ENCODE peak calls at places on chromosomes 5 and 9, in four cellular contexts. One of them, this sample, is unnamed.

GRCh38 chr5:106940986-106941385 is 729.8 kb downstream of the EFNA5 start:
- DNase-seq in HepG2: peak
- DNase-seq in K562: no peak
- DNase-seq in GM12878: no peak
- DNase-seq in this sample: no peak

GRCh38 chr9:123928471-123929176 is 1.3 kb downstream of the DENND1A start:
- DNase-seq in HepG2: no peak
- DNase-seq in K562: no peak
- DNase-seq in GM12878: no peak
- DNase-seq in this sample: no peak

GRCh38 chr5:55502759-55503158 is 32.0 kb downstream of the PLPP1 start:
- DNase-seq in HepG2: no peak
- DNase-seq in K562: no peak
- DNase-seq in GM12878: no peak
- DNase-seq in this sample: no peak

GRCh38 chr9:114732842-114733241 is 50.9 kb upstream of the TEX48 start:
- DNase-seq in HepG2: no peak
- DNase-seq in K562: no peak
- DNase-seq in GM12878: no peak
- DNase-seq in this sample: no peak

GRCh38 chr5:102262688-102263087 is 33.4 kb downstream of the SLCO4C1 start:
- DNase-seq in HepG2: no peak
- DNase-seq in K562: no peak
- DNase-seq in GM12878: no peak
- DNase-seq in this sample: no peak

GRCh38 chr5:163489055-163489744 is 16.2 kb upstream of the MAT2B start:
- DNase-seq in HepG2: peak
- DNase-seq in K562: no peak
- DNase-seq in GM12878: no peak
- DNase-seq in this sample: peak

GRCh38 chr9:115691686-115692085 is 461.9 kb upstream of the PAPPA start:
- DNase-seq in HepG2: no peak
- DNase-seq in K562: no peak
- DNase-seq in GM12878: no peak
- DNase-seq in this sample: no peak

GRCh38 chr9:130051855-130052254 is 1.9 kb upstream of the GPR107 start:
- DNase-seq in HepG2: no peak
- DNase-seq in K562: no peak
- DNase-seq in GM12878: no peak
- DNase-seq in this sample: no peak

GRCh38 chr9:105444130-105444529 is 3.7 kb upstream of the FSD1L start:
- DNase-seq in HepG2: no peak
- DNase-seq in K562: no peak
- DNase-seq in GM12878: no peak
- DNase-seq in this sample: no peak

GRCh38 chr9:129888085-129888808 is 53.0 kb downstream of the USP20 start:
- DNase-seq in HepG2: no peak
- DNase-seq in K562: peak
- DNase-seq in GM12878: peak
- DNase-seq in this sample: no peak

GRCh38 chr5:171574374-171574773 is 154.9 kb downstream of the FGF18 start:
- DNase-seq in HepG2: no peak
- DNase-seq in K562: no peak
- DNase-seq in GM12878: no peak
- DNase-seq in this sample: no peak

GRCh38 chr5:179238628-179238970 is 106.7 kb downstream of the ADAMTS2 start:
- DNase-seq in HepG2: no peak
- DNase-seq in K562: no peak
- DNase-seq in GM12878: no peak
- DNase-seq in this sample: no peak

GRCh38 chr5:178642351-178642909 is 15.6 kb upstream of the CLK4 start:
- DNase-seq in HepG2: no peak
- DNase-seq in K562: no peak
- DNase-seq in GM12878: no peak
- DNase-seq in this sample: no peak

GRCh38 chr5:133256276-133256675 is 204.5 kb downstream of the HSPA4 start:
- DNase-seq in HepG2: peak
- DNase-seq in K562: peak
- DNase-seq in GM12878: no peak
- DNase-seq in this sample: no peak

GRCh38 chr5:140093179-140093578 is 20.7 kb upstream of the PURA start:
- DNase-seq in HepG2: no peak
- DNase-seq in K562: no peak
- DNase-seq in GM12878: no peak
- DNase-seq in this sample: no peak

GRCh38 chr5:151345808-151346478 is 1.4 kb downstream of the SLC36A2 start:
- DNase-seq in HepG2: no peak
- DNase-seq in K562: no peak
- DNase-seq in GM12878: no peak
- DNase-seq in this sample: no peak

GRCh38 chr9:126719677-126720435 is 85.0 kb upstream of the ZBTB43 start:
- DNase-seq in HepG2: peak
- DNase-seq in K562: peak
- DNase-seq in GM12878: peak
- DNase-seq in this sample: peak

GRCh38 chr9:19298601-19299000 is 68.1 kb downstream of the DENND4C start:
- DNase-seq in HepG2: no peak
- DNase-seq in K562: no peak
- DNase-seq in GM12878: no peak
- DNase-seq in this sample: no peak

GRCh38 chr5:159405611-159406031 is 75.3 kb upstream of the IL12B start:
- DNase-seq in HepG2: no peak
- DNase-seq in K562: no peak
- DNase-seq in GM12878: peak
- DNase-seq in this sample: no peak

GRCh38 chr5:143139585-143139984 is 263.9 kb downstream of the NR3C1 start:
- DNase-seq in HepG2: no peak
- DNase-seq in K562: no peak
- DNase-seq in GM12878: no peak
- DNase-seq in this sample: no peak

GRCh38 chr5:135489466-135490244 is 37.5 kb upstream of the TIFAB start:
- DNase-seq in HepG2: peak
- DNase-seq in K562: no peak
- DNase-seq in GM12878: no peak
- DNase-seq in this sample: peak

GRCh38 chr5:142853682-142854081 is 83.5 kb downstream of the ARHGAP26 start:
- DNase-seq in HepG2: no peak
- DNase-seq in K562: no peak
- DNase-seq in GM12878: no peak
- DNase-seq in this sample: no peak

GRCh38 chr9:114803459-114803858 is 2.4 kb downstream of the TNFSF15 start:
- DNase-seq in HepG2: no peak
- DNase-seq in K562: no peak
- DNase-seq in GM12878: no peak
- DNase-seq in this sample: no peak

GRCh38 chr5:102296229-102296817 is at the start of gene SLCO4C1:
- DNase-seq in HepG2: peak
- DNase-seq in K562: peak
- DNase-seq in GM12878: peak
- DNase-seq in this sample: peak

GRCh38 chr5:28703651-28704260 is 1665.4 kb upstream of the CDH9 start:
- DNase-seq in HepG2: no peak
- DNase-seq in K562: no peak
- DNase-seq in GM12878: no peak
- DNase-seq in this sample: no peak

GRCh38 chr5:155554500-155554899 is 540.9 kb downstream of the KIF4B start:
- DNase-seq in HepG2: no peak
- DNase-seq in K562: no peak
- DNase-seq in GM12878: no peak
- DNase-seq in this sample: no peak

GRCh38 chr9:133578524-133579230 is 30.5 kb downstream of the FAM163B start:
- DNase-seq in HepG2: no peak
- DNase-seq in K562: no peak
- DNase-seq in GM12878: no peak
- DNase-seq in this sample: no peak

GRCh38 chr9:122216798-122217418 is 11.8 kb downstream of the LHX6 start:
- DNase-seq in HepG2: no peak
- DNase-seq in K562: no peak
- DNase-seq in GM12878: no peak
- DNase-seq in this sample: peak

GRCh38 chr9:90069107-90069506 is 464.3 kb downstream of the GADD45G start:
- DNase-seq in HepG2: no peak
- DNase-seq in K562: no peak
- DNase-seq in GM12878: no peak
- DNase-seq in this sample: no peak

GRCh38 chr9:36191290-36191645 is 547 bp downstream of the CLTA start:
- DNase-seq in HepG2: no peak
- DNase-seq in K562: no peak
- DNase-seq in GM12878: no peak
- DNase-seq in this sample: no peak

GRCh38 chr5:40391642-40392041 is 288.1 kb upstream of the PTGER4 start:
- DNase-seq in HepG2: no peak
- DNase-seq in K562: no peak
- DNase-seq in GM12878: no peak
- DNase-seq in this sample: no peak

GRCh38 chr9:121619989-121620673 is 31.3 kb upstream of the DAB2IP start:
- DNase-seq in HepG2: no peak
- DNase-seq in K562: no peak
- DNase-seq in GM12878: no peak
- DNase-seq in this sample: no peak

GRCh38 chr9:99971410-99971809 is 65.0 kb downstream of the STX17 start:
- DNase-seq in HepG2: no peak
- DNase-seq in K562: no peak
- DNase-seq in GM12878: no peak
- DNase-seq in this sample: no peak

GRCh38 chr9:133131506-133131905 is 10.5 kb upstream of the RALGDS start:
- DNase-seq in HepG2: no peak
- DNase-seq in K562: no peak
- DNase-seq in GM12878: no peak
- DNase-seq in this sample: no peak

GRCh38 chr9:105637787-105638395 is 24.4 kb upstream of the TAL2 start:
- DNase-seq in HepG2: no peak
- DNase-seq in K562: peak
- DNase-seq in GM12878: no peak
- DNase-seq in this sample: no peak

GRCh38 chr5:4942831-4943178 is 197.3 kb upstream of the ADAMTS16 start:
- DNase-seq in HepG2: no peak
- DNase-seq in K562: no peak
- DNase-seq in GM12878: no peak
- DNase-seq in this sample: peak

GRCh38 chr9:10005206-10005605 is 607.6 kb downstream of the PTPRD start:
- DNase-seq in HepG2: no peak
- DNase-seq in K562: no peak
- DNase-seq in GM12878: no peak
- DNase-seq in this sample: no peak
- TF ChIP-seq SRF in HepG2: no peak
- TF ChIP-seq SRF in K562: no peak
- TF ChIP-seq SRF in GM12878: no peak
- TF ChIP-seq SRF in this sample: no peak

GRCh38 chr5:9174446-9174845 is 371.4 kb downstream of the SEMA5A start:
- DNase-seq in HepG2: no peak
- DNase-seq in K562: no peak
- DNase-seq in GM12878: no peak
- DNase-seq in this sample: no peak
- H3K27ac ChIP-seq in HepG2: no peak
- H3K27ac ChIP-seq in K562: no peak
- H3K27ac ChIP-seq in GM12878: no peak
- H3K27ac ChIP-seq in this sample: no peak

GRCh38 chr5:34511915-34512314 is 144.2 kb upstream of the RAI14 start:
- DNase-seq in HepG2: no peak
- DNase-seq in K562: no peak
- DNase-seq in GM12878: no peak
- DNase-seq in this sample: no peak
- TF ChIP-seq TAF1 in HepG2: no peak
- TF ChIP-seq TAF1 in K562: no peak
- TF ChIP-seq TAF1 in GM12878: no peak
- TF ChIP-seq TAF1 in this sample: no peak

GRCh38 chr5:10656176-10656830 is 92.4 kb downstream of the ANKRD33B start:
- DNase-seq in HepG2: no peak
- DNase-seq in K562: no peak
- DNase-seq in GM12878: no peak
- DNase-seq in this sample: no peak
- TF ChIP-seq SRF in HepG2: no peak
- TF ChIP-seq SRF in K562: no peak
- TF ChIP-seq SRF in GM12878: no peak
- TF ChIP-seq SRF in this sample: no peak

This sample was measured in H1.